ENCODE peak calls at places on chromosomes 11 and 22, in five cellular contexts. One of them, this sample, is unnamed.

GRCh38 chr22:39360674-39361413 is 11.1 kb downstream of the SYNGR1 start:
- DNase-seq in body of pancreas: peak
- DNase-seq in skeletal muscle cell: no peak
- DNase-seq in lower leg skin: no peak
- DNase-seq in Caco-2: peak
- DNase-seq in this sample: peak

GRCh38 chr11:8339592-8340022 is 75.9 kb upstream of the LMO1 start:
- DNase-seq in skeletal muscle cell: no peak
- DNase-seq in body of pancreas: no peak
- DNase-seq in lower leg skin: no peak
- DNase-seq in Caco-2: no peak
- DNase-seq in this sample: no peak

GRCh38 chr22:49833340-49834007 is 5.8 kb upstream of the BRD1 start:
- DNase-seq in Caco-2: peak
- DNase-seq in lower leg skin: no peak
- DNase-seq in skeletal muscle cell: no peak
- DNase-seq in body of pancreas: peak
- DNase-seq in this sample: no peak

GRCh38 chr11:126607374-126607773 is 251.9 kb downstream of the ST3GAL4 start:
- DNase-seq in skeletal muscle cell: no peak
- DNase-seq in body of pancreas: peak
- DNase-seq in Caco-2: peak
- DNase-seq in lower leg skin: no peak
- DNase-seq in this sample: peak

GRCh38 chr11:27563201-27563600 is 56.6 kb upstream of the LIN7C start:
- DNase-seq in body of pancreas: no peak
- DNase-seq in Caco-2: no peak
- DNase-seq in lower leg skin: no peak
- DNase-seq in skeletal muscle cell: no peak
- DNase-seq in this sample: no peak

GRCh38 chr11:387193-387793 is 6.7 kb upstream of the PKP3 start:
- DNase-seq in skeletal muscle cell: no peak
- DNase-seq in lower leg skin: no peak
- DNase-seq in body of pancreas: no peak
- DNase-seq in Caco-2: no peak
- DNase-seq in this sample: no peak

GRCh38 chr11:100484948-100485347 is 202.1 kb upstream of the ARHGAP42 start:
- DNase-seq in lower leg skin: no peak
- DNase-seq in skeletal muscle cell: no peak
- DNase-seq in Caco-2: no peak
- DNase-seq in body of pancreas: no peak
- DNase-seq in this sample: no peak

GRCh38 chr11:105611414-105611813 is 1.5 kb downstream of the GRIA4 start:
- DNase-seq in skeletal muscle cell: no peak
- DNase-seq in body of pancreas: no peak
- DNase-seq in lower leg skin: no peak
- DNase-seq in Caco-2: no peak
- DNase-seq in this sample: no peak

GRCh38 chr11:64686466-64687175 is 36.4 kb downstream of the NRXN2 start:
- DNase-seq in Caco-2: no peak
- DNase-seq in lower leg skin: no peak
- DNase-seq in body of pancreas: no peak
- DNase-seq in skeletal muscle cell: no peak
- DNase-seq in this sample: no peak

GRCh38 chr11:10503217-10503616 is 37.8 kb downstream of the RNF141 start:
- DNase-seq in lower leg skin: no peak
- DNase-seq in body of pancreas: no peak
- DNase-seq in skeletal muscle cell: no peak
- DNase-seq in Caco-2: no peak
- DNase-seq in this sample: no peak

GRCh38 chr11:91173701-91174100 is 950.9 kb upstream of the CHORDC1 start:
- DNase-seq in skeletal muscle cell: no peak
- DNase-seq in lower leg skin: no peak
- DNase-seq in Caco-2: no peak
- DNase-seq in body of pancreas: no peak
- DNase-seq in this sample: peak

GRCh38 chr11:65116370-65117205 is 913 bp downstream of the ZNHIT2 start:
- DNase-seq in skeletal muscle cell: no peak
- DNase-seq in body of pancreas: no peak
- DNase-seq in Caco-2: peak
- DNase-seq in lower leg skin: no peak
- DNase-seq in this sample: no peak

GRCh38 chr11:2800655-2801531 is 84.7 kb downstream of the CDKN1C start:
- DNase-seq in body of pancreas: peak
- DNase-seq in skeletal muscle cell: no peak
- DNase-seq in lower leg skin: peak
- DNase-seq in Caco-2: no peak
- DNase-seq in this sample: no peak

GRCh38 chr11:117663826-117664225 is 133.2 kb downstream of the DSCAML1 start:
- DNase-seq in skeletal muscle cell: no peak
- DNase-seq in Caco-2: no peak
- DNase-seq in body of pancreas: no peak
- DNase-seq in lower leg skin: no peak
- DNase-seq in this sample: no peak

GRCh38 chr11:34356918-34357645 is 728 bp downstream of the ABTB2 start:
- DNase-seq in body of pancreas: peak
- DNase-seq in Caco-2: peak
- DNase-seq in lower leg skin: peak
- DNase-seq in skeletal muscle cell: no peak
- DNase-seq in this sample: no peak

GRCh38 chr22:41695211-41695610 is 4.1 kb upstream of the MEI1 start:
- DNase-seq in lower leg skin: no peak
- DNase-seq in Caco-2: no peak
- DNase-seq in body of pancreas: no peak
- DNase-seq in skeletal muscle cell: no peak
- DNase-seq in this sample: no peak

GRCh38 chr11:7965386-7965785 is at the start of gene NLRP10:
- DNase-seq in lower leg skin: no peak
- DNase-seq in body of pancreas: no peak
- DNase-seq in skeletal muscle cell: peak
- DNase-seq in Caco-2: no peak
- DNase-seq in this sample: no peak

GRCh38 chr11:99142237-99142636 is 121.5 kb downstream of the CNTN5 start:
- DNase-seq in skeletal muscle cell: no peak
- DNase-seq in lower leg skin: peak
- DNase-seq in Caco-2: no peak
- DNase-seq in body of pancreas: no peak
- DNase-seq in this sample: no peak

GRCh38 chr22:50505276-50505775 is 2.2 kb downstream of the LMF2 start:
- DNase-seq in body of pancreas: no peak
- DNase-seq in skeletal muscle cell: no peak
- DNase-seq in lower leg skin: no peak
- DNase-seq in Caco-2: no peak
- DNase-seq in this sample: no peak

GRCh38 chr11:109196016-109196415 is 226.0 kb upstream of the C11orf87 start:
- DNase-seq in lower leg skin: no peak
- DNase-seq in skeletal muscle cell: peak
- DNase-seq in Caco-2: no peak
- DNase-seq in body of pancreas: no peak
- DNase-seq in this sample: no peak

GRCh38 chr22:48632641-48633246 is 1194.9 kb downstream of the BRD1 start:
- DNase-seq in lower leg skin: no peak
- DNase-seq in skeletal muscle cell: no peak
- DNase-seq in body of pancreas: no peak
- DNase-seq in Caco-2: no peak
- DNase-seq in this sample: no peak

GRCh38 chr11:118055966-118056365 is 20.9 kb upstream of the TMPRSS4 start:
- DNase-seq in Caco-2: peak
- DNase-seq in lower leg skin: peak
- DNase-seq in body of pancreas: no peak
- DNase-seq in skeletal muscle cell: no peak
- DNase-seq in this sample: no peak

GRCh38 chr11:34744511-34744910 is 123.6 kb downstream of the EHF start:
- DNase-seq in lower leg skin: no peak
- DNase-seq in body of pancreas: no peak
- DNase-seq in Caco-2: no peak
- DNase-seq in skeletal muscle cell: no peak
- DNase-seq in this sample: no peak

DNA sequence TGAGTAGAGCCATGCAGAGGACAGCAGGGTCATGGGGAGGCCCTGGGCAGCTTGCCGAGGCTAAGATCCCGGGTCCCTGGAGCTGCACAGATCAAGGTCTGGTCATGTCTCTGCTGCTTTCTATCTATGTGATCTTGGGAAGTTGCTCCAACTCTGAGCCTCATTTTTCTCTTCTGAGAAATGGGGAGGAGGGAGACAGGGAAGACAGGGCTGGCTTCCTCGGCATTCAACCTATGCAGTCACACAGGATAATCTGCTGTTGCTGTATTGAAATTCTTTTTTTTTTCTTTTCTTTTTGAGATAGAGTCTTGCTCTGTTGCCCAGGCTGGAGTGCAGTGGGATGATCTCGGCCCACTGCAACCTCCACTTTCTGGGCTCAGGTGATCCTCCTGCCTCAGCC is 45.1 kb downstream of the CD82 start:
- DNase-seq in lower leg skin: no peak
- DNase-seq in body of pancreas: no peak
- DNase-seq in Caco-2: no peak
- DNase-seq in skeletal muscle cell: no peak
- DNase-seq in this sample: no peak
- H3K4me3 ChIP-seq in lower leg skin: no peak
- H3K4me3 ChIP-seq in body of pancreas: no peak
- H3K4me3 ChIP-seq in Caco-2: no peak
- H3K4me3 ChIP-seq in skeletal muscle cell: no peak
- H3K4me3 ChIP-seq in this sample: no peak

DNA sequence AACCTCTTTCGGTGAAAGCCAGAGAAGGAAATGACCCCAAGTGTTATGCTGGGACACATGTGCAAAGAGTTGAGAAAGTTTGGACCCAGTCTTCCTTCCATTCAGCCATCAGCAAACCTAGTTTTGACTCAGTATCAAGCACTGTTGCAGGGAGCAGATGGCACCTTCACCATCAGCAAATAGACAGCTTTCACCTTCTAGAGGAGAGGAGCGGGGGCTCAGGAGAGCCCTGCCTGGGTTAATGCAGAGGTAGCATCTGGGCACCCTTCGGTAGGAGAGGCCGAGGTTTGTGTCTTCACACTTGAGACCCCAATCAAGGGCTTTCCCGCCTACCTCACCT is 16.2 kb upstream of the MFRP start:
- DNase-seq in Caco-2: no peak
- DNase-seq in lower leg skin: no peak
- DNase-seq in body of pancreas: no peak
- DNase-seq in skeletal muscle cell: no peak
- DNase-seq in this sample: no peak
- H3K4me3 ChIP-seq in Caco-2: no peak
- H3K4me3 ChIP-seq in lower leg skin: no peak
- H3K4me3 ChIP-seq in body of pancreas: no peak
- H3K4me3 ChIP-seq in skeletal muscle cell: peak
- H3K4me3 ChIP-seq in this sample: no peak

GRCh38 chr11:32436751-32437405 is 1.5 kb upstream of the WT1 start:
- DNase-seq in skeletal muscle cell: no peak
- DNase-seq in body of pancreas: no peak
- DNase-seq in lower leg skin: no peak
- DNase-seq in Caco-2: no peak
- DNase-seq in this sample: no peak
- H3K4me3 ChIP-seq in skeletal muscle cell: no peak
- H3K4me3 ChIP-seq in body of pancreas: no peak
- H3K4me3 ChIP-seq in lower leg skin: no peak
- H3K4me3 ChIP-seq in Caco-2: no peak
- H3K4me3 ChIP-seq in this sample: no peak

DNA sequence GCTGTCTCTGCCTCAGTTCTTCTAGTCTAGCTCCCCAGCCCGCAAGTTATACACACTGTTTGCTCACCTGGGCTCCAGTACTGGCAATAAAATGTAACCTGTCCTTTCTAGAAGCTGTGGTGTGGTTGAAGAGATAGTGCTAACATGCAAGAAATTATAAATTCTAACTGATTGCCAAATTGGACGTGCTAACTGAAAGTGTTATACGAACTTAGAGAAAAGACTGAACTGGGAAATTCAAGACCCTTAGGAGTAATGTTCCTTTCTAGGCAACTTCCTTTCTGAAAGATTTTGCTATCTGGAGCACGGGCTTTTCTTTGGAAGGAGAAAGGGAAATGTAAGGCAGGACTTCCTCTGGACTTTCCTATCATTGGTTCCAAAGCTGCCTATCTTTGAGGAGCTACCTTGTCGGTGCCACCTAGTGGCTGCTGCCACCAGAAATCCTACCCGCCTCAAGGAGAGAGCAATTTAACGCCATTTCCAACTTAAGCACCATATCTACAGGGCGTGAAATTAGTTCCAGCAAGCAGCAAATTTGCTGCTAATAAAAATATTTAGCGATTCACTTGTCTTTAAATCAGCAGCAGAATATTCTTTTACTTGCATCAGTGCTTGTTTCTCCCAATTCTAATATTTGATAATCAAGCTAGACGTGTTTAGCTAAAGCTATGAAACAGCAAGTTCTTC is 12.7 kb upstream of the TMEM218 start:
- DNase-seq in skeletal muscle cell: no peak
- DNase-seq in lower leg skin: no peak
- DNase-seq in body of pancreas: peak
- DNase-seq in Caco-2: peak
- DNase-seq in this sample: peak
- H3K4me3 ChIP-seq in skeletal muscle cell: no peak
- H3K4me3 ChIP-seq in lower leg skin: no peak
- H3K4me3 ChIP-seq in body of pancreas: no peak
- H3K4me3 ChIP-seq in Caco-2: peak
- H3K4me3 ChIP-seq in this sample: no peak

GRCh38 chr11:74696932-74697687 is 34.1 kb downstream of the CHRDL2 start:
- DNase-seq in lower leg skin: peak
- DNase-seq in Caco-2: no peak
- DNase-seq in skeletal muscle cell: peak
- DNase-seq in body of pancreas: peak
- DNase-seq in this sample: peak
- H3K4me3 ChIP-seq in lower leg skin: no peak
- H3K4me3 ChIP-seq in Caco-2: no peak
- H3K4me3 ChIP-seq in skeletal muscle cell: no peak
- H3K4me3 ChIP-seq in body of pancreas: no peak
- H3K4me3 ChIP-seq in this sample: no peak

This sample was measured in astrocyte of the cerebellum.